ENCODE peak calls at places on chromosome 4, in seven cellular contexts. H is HCT116, G is SK-N-SH, V is GM12878, C is K562, F is HepG2, Z is H1. J is an unnamed sample.

GRCh38 chr4:145731026-145731425 is 51.1 kb downstream of the C4orf51 start:
- DNase-seq in H (no peak), G (no peak), V (no peak), C (no peak), F (peak), Z (no peak), J (no peak)

GRCh38 chr4:648579-649292 is 23.4 kb downstream of the PDE6B start:
- DNase-seq in H (no peak), G (no peak), V (no peak), C (no peak), F (peak), Z (no peak), J (no peak)

GRCh38 chr4:124083706-124084105 is 628.8 kb downstream of the ANKRD50 start:
- DNase-seq in H (no peak), G (no peak), V (no peak), C (no peak), F (no peak), Z (no peak), J (no peak)

GRCh38 chr4:77802406-77802805 is 16.8 kb downstream of the CNOT6L start:
- DNase-seq in H (no peak), G (no peak), V (no peak), C (no peak), F (no peak), Z (no peak), J (no peak)

GRCh38 chr4:118740869-118741268 is 55.7 kb downstream of the METTL14 start:
- DNase-seq in H (peak), G (peak), V (no peak), C (peak), F (no peak), Z (no peak), J (no peak)

GRCh38 chr4:76535603-76536380 is 100.8 kb downstream of the SHROOM3 start:
- DNase-seq in H (no peak), G (no peak), V (no peak), C (no peak), F (no peak), Z (no peak), J (no peak)

GRCh38 chr4:1378559-1379231 is 27.5 kb downstream of the NKX1-1 start:
- DNase-seq in H (no peak), G (no peak), V (no peak), C (no peak), F (no peak), Z (no peak), J (no peak)

GRCh38 chr4:82630079-82630478 is 68.3 kb upstream of the TMEM150C start:
- DNase-seq in H (no peak), G (no peak), V (no peak), C (no peak), F (no peak), Z (no peak), J (no peak)

GRCh38 chr4:78762529-78762928 is 13.6 kb upstream of the BMP2K start:
- DNase-seq in H (no peak), G (no peak), V (no peak), C (no peak), F (no peak), Z (no peak), J (no peak)

GRCh38 chr4:175891231-175891630 is 79.2 kb upstream of the GPM6A start:
- DNase-seq in H (no peak), G (no peak), V (no peak), C (no peak), F (no peak), Z (no peak), J (no peak)

GRCh38 chr4:6222761-6223292 is 22.5 kb upstream of the JAKMIP1 start:
- DNase-seq in H (peak), G (peak), V (no peak), C (no peak), F (no peak), Z (no peak), J (no peak)

GRCh38 chr4:131595140-131595539 is 1554.0 kb upstream of the PCDH10 start:
- DNase-seq in H (no peak), G (no peak), V (no peak), C (no peak), F (no peak), Z (no peak), J (no peak)

GRCh38 chr4:122758033-122758432 is 25.5 kb downstream of the BBS12 start:
- DNase-seq in H (peak), G (peak), V (no peak), C (peak), F (no peak), Z (no peak), J (peak)

GRCh38 chr4:178320003-178320402 is 877.8 kb upstream of the AGA start:
- DNase-seq in H (no peak), G (no peak), V (no peak), C (no peak), F (no peak), Z (no peak), J (no peak)

GRCh38 chr4:76605099-76605563 is 170.1 kb downstream of the SHROOM3 start:
- DNase-seq in H (no peak), G (no peak), V (no peak), C (no peak), F (no peak), Z (no peak), J (no peak)

GRCh38 chr4:168908093-168908492 is 102.0 kb downstream of the CBR4 start:
- DNase-seq in H (no peak), G (no peak), V (no peak), C (no peak), F (no peak), Z (no peak), J (no peak)

GRCh38 chr4:55609393-55609821 is 17.4 kb upstream of the PDCL2 start:
- DNase-seq in H (no peak), G (no peak), V (no peak), C (no peak), F (no peak), Z (no peak), J (no peak)

GRCh38 chr4:80026080-80026479 is 46.9 kb downstream of the ANTXR2 start:
- DNase-seq in H (no peak), G (no peak), V (no peak), C (no peak), F (no peak), Z (no peak), J (no peak)

GRCh38 chr4:73415807-73416238 is 11.7 kb downstream of the ALB start:
- DNase-seq in H (no peak), G (no peak), V (no peak), C (no peak), F (peak), Z (no peak), J (no peak)

GRCh38 chr4:2792711-2793577 is at the start of gene SH3BP2:
- DNase-seq in H (peak), G (peak), V (no peak), C (peak), F (peak), Z (no peak), J (peak)

GRCh38 chr4:152045781-152046571 is 285.2 kb upstream of the GATB start:
- DNase-seq in H (peak), G (no peak), V (no peak), C (peak), F (peak), Z (peak), J (peak)

GRCh38 chr4:74205046-74205445 is 47.1 kb downstream of the MTHFD2L start:
- DNase-seq in H (no peak), G (no peak), V (no peak), C (no peak), F (no peak), Z (no peak), J (no peak)

GRCh38 chr4:95124906-95125504 is 367.2 kb downstream of the BMPR1B start:
- DNase-seq in H (peak), G (peak), V (no peak), C (no peak), F (peak), Z (peak), J (peak)

GRCh38 chr4:147096667-147097604 is 151.3 kb upstream of the TTC29 start:
- DNase-seq in H (peak), G (peak), V (no peak), C (peak), F (peak), Z (no peak), J (peak)

GRCh38 chr4:120870279-120870673 is 52.2 kb downstream of the PRDM5 start:
- DNase-seq in H (no peak), G (peak), V (no peak), C (no peak), F (peak), Z (peak), J (no peak)

GRCh38 chr4:184453402-184454160 is 20.8 kb downstream of the IRF2 start:
- DNase-seq in H (no peak), G (no peak), V (no peak), C (no peak), F (no peak), Z (no peak), J (peak)

GRCh38 chr4:3868146-3868840 is 102.1 kb downstream of the ADRA2C start:
- DNase-seq in H (no peak), G (no peak), V (no peak), C (peak), F (no peak), Z (no peak), J (no peak)

GRCh38 chr4:3342182-3342854 is 49.5 kb downstream of the RGS12 start:
- DNase-seq in H (no peak), G (no peak), V (no peak), C (no peak), F (peak), Z (no peak), J (no peak)

GRCh38 chr4:150032541-150032940 is 45.7 kb upstream of the DCLK2 start:
- DNase-seq in H (no peak), G (no peak), V (no peak), C (no peak), F (no peak), Z (no peak), J (no peak)

GRCh38 chr4:89562715-89563114 is 255.1 kb upstream of the GPRIN3 start:
- DNase-seq in H (no peak), G (no peak), V (no peak), C (no peak), F (no peak), Z (no peak), J (no peak)

GRCh38 chr4:26452565-26453531 is 37.4 kb downstream of the CCKAR start:
- DNase-seq in H (no peak), G (peak), V (no peak), C (no peak), F (no peak), Z (no peak), J (no peak)

GRCh38 chr4:124997907-124998306 is 285.4 kb upstream of the ANKRD50 start:
- DNase-seq in H (no peak), G (no peak), V (no peak), C (no peak), F (no peak), Z (no peak), J (no peak)

GRCh38 chr4:107619065-107619464 is 101.0 kb downstream of the PAPSS1 start:
- DNase-seq in H (no peak), G (no peak), V (no peak), C (no peak), F (no peak), Z (no peak), J (no peak)

GRCh38 chr4:825063-825968 is 613 bp downstream of the CPLX1 start:
- DNase-seq in H (no peak), G (no peak), V (no peak), C (peak), F (no peak), Z (no peak), J (peak)

GRCh38 chr4:110622841-110623709 is at the start of gene PITX2:
- DNase-seq in H (peak), G (peak), V (no peak), C (peak), F (no peak), Z (peak), J (no peak)
- TF ChIP-seq JUND in H (no peak), G (no peak), V (no peak), C (no peak), F (no peak), Z (no peak), J (no peak)

GRCh38 chr4:70761276-70761816 is 39.6 kb downstream of the RUFY3 start:
- DNase-seq in H (no peak), G (no peak), V (no peak), C (no peak), F (no peak), Z (no peak), J (no peak)
- TF ChIP-seq JUND in H (no peak), G (no peak), V (no peak), C (no peak), F (no peak), Z (no peak), J (no peak)

DNA sequence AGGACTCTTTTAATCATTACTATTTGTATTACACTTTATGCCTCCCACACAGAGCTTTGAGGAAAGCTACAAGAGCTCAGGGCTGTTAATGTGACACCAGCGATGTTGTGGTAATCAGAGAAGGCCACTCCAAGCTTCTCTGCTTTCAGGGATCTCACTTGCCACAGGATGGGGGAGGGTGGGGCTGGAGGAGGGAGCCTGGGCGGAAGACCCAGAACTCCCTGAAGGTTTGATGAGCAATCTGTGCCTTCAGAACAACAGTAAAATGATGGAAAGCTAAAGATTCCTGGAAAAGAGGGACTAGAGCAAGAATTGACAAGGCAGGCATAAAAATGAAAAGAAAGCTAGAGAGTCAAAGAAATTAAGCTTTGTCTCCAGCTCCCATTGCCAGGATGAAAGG is 75.6 kb downstream of the MAML3 start:
- DNase-seq in H (no peak), G (no peak), V (no peak), C (no peak), F (no peak), Z (no peak), J (no peak)
- TF ChIP-seq JUND in H (no peak), G (no peak), V (no peak), C (no peak), F (no peak), Z (no peak), J (no peak)

GRCh38 chr4:7878323-7878722 is 61.3 kb downstream of the AFAP1 start:
- DNase-seq in H (no peak), G (no peak), V (no peak), C (no peak), F (no peak), Z (no peak), J (no peak)
- TF ChIP-seq JUND in H (no peak), G (no peak), V (no peak), C (no peak), F (no peak), Z (no peak), J (no peak)

GRCh38 chr4:102564399-102564921 is 63.3 kb downstream of the NFKB1 start:
- DNase-seq in H (no peak), G (no peak), V (peak), C (no peak), F (no peak), Z (no peak), J (no peak)
- TF ChIP-seq JUND in H (no peak), G (peak), V (peak), C (no peak), F (no peak), Z (no peak), J (no peak)

GRCh38 chr4:87461281-87461700 is 38.9 kb downstream of the NUDT9 start:
- DNase-seq in H (no peak), G (no peak), V (no peak), C (no peak), F (no peak), Z (no peak), J (no peak)
- TF ChIP-seq JUND in H (no peak), G (no peak), V (no peak), C (no peak), F (no peak), Z (no peak), J (no peak)

GRCh38 chr4:138949866-138950265 is 65.7 kb upstream of the NOCT start:
- DNase-seq in H (no peak), G (no peak), V (no peak), C (no peak), F (no peak), Z (no peak), J (no peak)

GRCh38 chr4:138951764-138952163 is 63.8 kb upstream of the NOCT start:
- DNase-seq in H (no peak), G (no peak), V (no peak), C (no peak), F (no peak), Z (no peak), J (peak)

GRCh38 chr4:138957302-138957701 is 58.3 kb upstream of the NOCT start:
- DNase-seq in H (no peak), G (no peak), V (no peak), C (no peak), F (no peak), Z (no peak), J (no peak)

GRCh38 chr4:138952405-138952804 is 63.2 kb upstream of the NOCT start:
- DNase-seq in H (no peak), G (no peak), V (no peak), C (no peak), F (no peak), Z (no peak), J (no peak)

GRCh38 chr4:138953962-138954371 is 61.6 kb upstream of the NOCT start:
- DNase-seq in H (no peak), G (no peak), V (no peak), C (no peak), F (no peak), Z (no peak), J (no peak)
- TF ChIP-seq JUND in H (no peak), G (peak), V (no peak), C (no peak), F (no peak), Z (no peak), J (no peak)